ENCODE peak calls at places on chromosomes 3 and 15, in five cellular contexts. F is HepG2, C is K562, Q is GM12878, L is upper lobe of left lung. I is an unnamed sample.
A peak's percentile ranks its signal among the peaks of the same experiment; 100 is the strongest.

GRCh38 chr3:113151475-113152031 is 59.8 kb upstream of the BOC start:
- ATAC-seq in F (no peak), Q (no peak), C (no peak), L (peak; percentile 54), I (peak; percentile 87)

GRCh38 chr3:193997228-193998192 is 138.4 kb upstream of the HES1 start:
- ATAC-seq in F (no peak), Q (no peak), C (peak; percentile 42), L (peak; percentile 35), I (no peak)

GRCh38 chr3:17752851-17753250 is 10.4 kb upstream of the TBC1D5 start:
- ATAC-seq in C (no peak), Q (no peak), F (no peak), L (no peak), I (no peak)

GRCh38 chr15:72389231-72389630 is 8.9 kb upstream of the TMEM202 start:
- ATAC-seq in L (no peak), Q (no peak), F (no peak), C (no peak), I (no peak)

GRCh38 chr3:146817705-146818104 is 212.6 kb upstream of the PLSCR5 start:
- ATAC-seq in C (no peak), Q (no peak), L (no peak), F (no peak), I (no peak)

GRCh38 chr3:47867451-47868017 is 64.6 kb downstream of the DHX30 start:
- ATAC-seq in Q (no peak), F (no peak), C (no peak), L (no peak), I (no peak)

GRCh38 chr15:52765779-52766178 is 24.4 kb downstream of the ONECUT1 start:
- ATAC-seq in Q (no peak), F (peak; percentile 84), L (no peak), C (peak; percentile 66), I (no peak)

GRCh38 chr15:91861223-91861622 is 7.7 kb downstream of the SLCO3A1 start:
- ATAC-seq in Q (peak; percentile 34), F (no peak), L (peak; percentile 81), C (no peak), I (no peak)

GRCh38 chr3:197236362-197236761 is 62.0 kb downstream of the DLG1 start:
- ATAC-seq in C (no peak), L (no peak), Q (no peak), F (peak; percentile 87), I (no peak)

GRCh38 chr3:126994661-126995161 is 11.8 kb downstream of the PLXNA1 start:
- ATAC-seq in Q (no peak), C (no peak), F (no peak), L (peak; percentile 5), I (peak; percentile 11)

GRCh38 chr3:101888653-101889052 is 39.3 kb downstream of the NFKBIZ start:
- ATAC-seq in C (no peak), Q (no peak), F (no peak), L (no peak), I (no peak)

GRCh38 chr15:71677352-71677751 is 133.0 kb upstream of the NR2E3 start:
- ATAC-seq in L (no peak), C (no peak), Q (no peak), F (no peak), I (no peak)

GRCh38 chr15:51550841-51551240 is 71.7 kb downstream of the DMXL2 start:
- ATAC-seq in L (no peak), F (no peak), Q (no peak), C (no peak), I (no peak)

GRCh38 chr3:181695661-181696491 is 15.8 kb upstream of the SOX2 start:
- ATAC-seq in Q (no peak), L (peak; percentile 73), C (no peak), F (no peak), I (peak; percentile 46)

GRCh38 chr15:31347067-31347975 is 20.7 kb downstream of the KLF13 start:
- ATAC-seq in C (no peak), L (no peak), F (no peak), Q (no peak), I (no peak)

GRCh38 chr3:10365791-10366190 is 44.9 kb upstream of the SEC13 start:
- ATAC-seq in C (no peak), Q (no peak), F (no peak), L (no peak), I (no peak)

GRCh38 chr3:159765025-159765859 is 223.4 kb upstream of the IL12A start:
- ATAC-seq in L (peak; percentile 77), Q (peak; percentile 22), F (peak; percentile 55), C (no peak), I (peak; percentile 53)

GRCh38 chr15:39747326-39747725 is 35.3 kb downstream of the FSIP1 start:
- ATAC-seq in C (no peak), L (no peak), Q (no peak), F (no peak), I (no peak)

GRCh38 chr15:33985751-33986150 is 17.5 kb downstream of the CHRM5 start:
- ATAC-seq in C (no peak), L (no peak), Q (no peak), F (no peak), I (no peak)

GRCh38 chr15:33975023-33975565 is 6.8 kb downstream of the CHRM5 start:
- ATAC-seq in L (no peak), Q (no peak), F (no peak), C (peak; percentile 43), I (no peak)

GRCh38 chr15:33985287-33985686 is 17.0 kb downstream of the CHRM5 start:
- ATAC-seq in F (no peak), L (peak; percentile 53), Q (no peak), C (no peak), I (no peak)

DNA sequence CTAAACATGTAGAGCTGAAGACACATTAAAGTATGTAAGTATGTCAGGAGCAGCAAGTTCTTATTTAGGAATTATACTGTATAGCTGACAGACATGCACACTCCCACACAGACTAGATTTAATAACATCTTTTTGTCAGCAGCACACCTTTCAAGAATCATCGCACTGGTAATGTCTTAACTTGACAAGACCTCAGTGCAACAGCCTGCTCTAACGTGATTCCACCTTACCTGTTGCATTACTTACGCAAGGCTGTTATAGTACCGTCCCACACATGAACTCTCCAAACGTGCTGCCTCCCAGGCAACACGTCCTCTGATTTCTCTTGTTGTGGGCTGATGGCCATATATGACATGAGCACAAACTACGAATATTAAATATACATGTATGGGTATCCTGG is 11.9 kb downstream of the CHRM5 start:
- ATAC-seq in F (no peak), L (no peak), C (no peak), Q (no peak), I (no peak)
- TF ChIP-seq EP300 in F (no peak), L (no peak), C (no peak), Q (no peak), I (no peak)

GRCh38 chr15:59203572-59203971 is 3.1 kb upstream of the LDHAL6B start:
- ATAC-seq in L (no peak), Q (no peak), F (no peak), C (no peak), I (no peak)

GRCh38 chr15:59205839-59206622 is 612 bp upstream of the LDHAL6B start:
- ATAC-seq in C (no peak), L (no peak), F (no peak), Q (peak; percentile 88), I (no peak)

GRCh38 chr15:59208850-59209249 is 2.2 kb downstream of the LDHAL6B start:
- ATAC-seq in F (no peak), L (no peak), C (no peak), Q (no peak), I (no peak)

GRCh38 chr15:59210186-59210585 is 3.5 kb downstream of the LDHAL6B start:
- ATAC-seq in F (no peak), C (no peak), Q (no peak), L (no peak), I (no peak)

DNA sequence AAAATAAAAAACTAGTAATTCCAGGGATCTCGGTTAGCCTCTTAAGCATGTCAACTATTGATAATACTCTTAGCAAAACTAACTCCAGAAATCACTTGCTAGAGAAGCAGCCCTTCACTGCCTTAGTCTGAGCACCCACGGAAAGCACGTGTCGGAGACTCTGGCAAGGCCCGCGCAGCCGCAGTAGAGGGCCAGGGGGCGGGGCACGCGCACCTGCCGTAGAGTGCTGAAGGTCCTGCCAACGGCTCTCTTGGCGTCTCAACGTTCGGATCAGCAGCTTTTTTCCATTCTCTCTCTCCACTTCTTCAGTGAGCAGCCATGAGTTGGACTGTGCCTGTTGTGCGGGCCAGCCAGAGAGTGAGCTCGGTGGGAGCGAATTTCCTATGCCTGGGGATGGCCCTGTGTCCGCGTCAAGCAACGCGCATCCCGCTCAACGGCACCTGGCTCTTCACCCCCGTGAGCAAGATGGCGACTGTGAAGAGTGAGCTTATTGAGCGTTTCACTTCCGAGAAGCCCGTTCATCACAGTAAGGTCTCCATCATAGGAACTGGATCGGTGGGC is at the start of gene LDHAL6B:
- ATAC-seq in C (peak; percentile 61), F (no peak), L (no peak), Q (no peak), I (no peak)
- H3K36me3 ChIP-seq in C (no peaks in the 10 kb centered on the region), F (peaks cover 57% of the 10 kb centered on the region), L (no peaks in the 10 kb centered on the region), Q (peaks cover 64% of the 10 kb centered on the region), I (no peaks in the 10 kb centered on the region)

DNA sequence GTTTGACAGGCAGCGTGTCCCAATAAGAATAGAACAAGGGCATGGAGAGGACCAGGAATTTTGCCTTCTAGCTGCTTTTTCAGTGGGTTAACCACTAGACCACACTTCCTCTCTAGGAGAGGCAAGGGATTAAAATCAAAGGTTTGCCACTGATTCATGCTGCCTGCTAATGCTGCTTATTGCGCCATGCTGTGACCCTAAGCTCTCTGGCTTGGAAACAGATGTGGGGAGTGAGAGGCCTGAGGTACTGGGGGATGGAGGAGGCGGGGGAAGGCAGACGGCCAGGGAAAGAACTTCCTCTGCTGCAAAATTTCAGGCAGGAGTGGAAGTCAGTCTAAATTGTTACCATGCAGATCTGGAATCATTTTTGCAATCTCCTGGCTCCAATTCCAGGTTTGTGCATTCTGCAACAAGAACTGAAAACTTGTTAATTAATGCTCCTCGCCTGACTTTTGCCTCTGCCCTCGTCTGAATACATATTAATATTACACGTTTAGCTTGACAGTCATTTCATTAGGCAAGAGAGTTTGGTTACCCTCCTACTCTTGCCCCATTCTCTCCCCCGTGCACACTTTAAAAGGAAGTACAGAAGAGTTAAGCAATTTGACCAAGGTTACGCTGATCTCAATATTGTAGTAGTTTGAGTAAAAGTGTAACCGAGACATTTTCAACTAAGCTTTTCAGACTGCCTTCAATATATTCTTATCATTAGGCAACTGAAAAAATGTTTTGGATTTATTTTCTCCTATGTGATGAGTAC is 121.7 kb upstream of the SPRED1 start:
- ATAC-seq in L (peak; percentile 87), C (no peak), Q (peak; percentile 82), F (no peak), I (peak; percentile 81)
- H3K4me3 ChIP-seq in L (no peak overlapping the region), C (no peak overlapping the region), Q (peak overlapping the region; percentile 27), F (no peak overlapping the region), I (peak overlapping the region; percentile 17)

GRCh38 chr15:35719964-35720507 is 174.1 kb upstream of the DPH6 start:
- ATAC-seq in Q (no peak), F (no peak), L (no peak), C (no peak), I (no peak)

GRCh38 chr15:35723120-35723707 is 177.2 kb upstream of the DPH6 start:
- ATAC-seq in F (no peak), C (no peak), Q (no peak), L (no peak), I (no peak)

GRCh38 chr15:35722506-35722905 is 176.5 kb upstream of the DPH6 start:
- ATAC-seq in Q (no peak), C (no peak), F (no peak), L (no peak), I (no peak)

GRCh38 chr15:35723852-35724251 is 177.9 kb upstream of the DPH6 start:
- ATAC-seq in Q (no peak), C (no peak), F (no peak), L (no peak), I (no peak)

DNA sequence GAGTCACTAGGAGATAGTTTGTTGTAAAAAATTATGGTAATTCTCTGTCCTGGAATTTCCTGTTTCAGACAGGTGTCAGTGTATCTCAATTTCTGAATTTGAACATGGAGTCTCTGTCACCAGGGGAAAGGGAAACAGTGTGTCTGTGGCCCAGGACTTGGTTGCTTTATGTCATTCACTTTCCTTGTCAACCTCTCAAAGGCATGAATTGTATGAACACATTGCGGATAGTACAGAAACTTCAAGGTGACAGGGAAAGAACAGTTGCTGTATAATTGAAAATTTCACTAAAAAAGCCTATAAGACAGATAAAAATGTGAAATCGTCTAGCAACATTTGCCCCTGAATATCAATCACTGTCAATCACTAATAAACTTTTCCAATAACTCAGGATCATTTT is 175.0 kb upstream of the DPH6 start:
- ATAC-seq in Q (no peak), F (no peak), C (no peak), L (no peak), I (no peak)
- TF ChIP-seq EP300 in Q (no peak), F (no peak), C (no peak), L (no peak), I (no peak)

I was measured in gastroesophageal sphincter.